ENCODE peak calls at places on chromosomes 13 and 19, in seven cellular contexts. One of them, this sample, is unnamed.

GRCh38 chr19:1469936-1470863 is 8.8 kb downstream of the C19orf25 start:
- DNase-seq in upper lobe of left lung: no peak
- DNase-seq in SK-N-SH: no peak
- DNase-seq in suprapubic skin: no peak
- DNase-seq in H1: no peak
- DNase-seq in transverse colon: peak; percentile 67
- DNase-seq in stomach: peak; percentile 57
- DNase-seq in this sample: no peak

GRCh38 chr13:40102854-40103253 is 447.4 kb downstream of the COG6 start:
- DNase-seq in stomach: peak; percentile 52
- DNase-seq in SK-N-SH: no peak
- DNase-seq in transverse colon: no peak
- DNase-seq in suprapubic skin: no peak
- DNase-seq in upper lobe of left lung: no peak
- DNase-seq in H1: no peak
- DNase-seq in this sample: no peak

GRCh38 chr13:47289578-47289977 is 392.7 kb upstream of the HTR2A start:
- DNase-seq in transverse colon: no peak
- DNase-seq in stomach: no peak
- DNase-seq in suprapubic skin: no peak
- DNase-seq in H1: no peak
- DNase-seq in upper lobe of left lung: no peak
- DNase-seq in SK-N-SH: no peak
- DNase-seq in this sample: no peak

GRCh38 chr13:114311387-114311786 is 2.9 kb upstream of the CHAMP1 start:
- DNase-seq in stomach: no peak
- DNase-seq in upper lobe of left lung: no peak
- DNase-seq in suprapubic skin: no peak
- DNase-seq in H1: no peak
- DNase-seq in SK-N-SH: no peak
- DNase-seq in transverse colon: no peak
- DNase-seq in this sample: no peak

GRCh38 chr13:89856512-89856911 is 1491.0 kb upstream of the MIR17HG start:
- DNase-seq in suprapubic skin: no peak
- DNase-seq in stomach: no peak
- DNase-seq in upper lobe of left lung: no peak
- DNase-seq in H1: no peak
- DNase-seq in SK-N-SH: no peak
- DNase-seq in transverse colon: no peak
- DNase-seq in this sample: no peak

GRCh38 chr19:18157465-18158063 is 4.6 kb downstream of the PIK3R2 start:
- DNase-seq in suprapubic skin: no peak
- DNase-seq in H1: no peak
- DNase-seq in stomach: no peak
- DNase-seq in transverse colon: no peak
- DNase-seq in upper lobe of left lung: no peak
- DNase-seq in SK-N-SH: peak; percentile 87
- DNase-seq in this sample: no peak

GRCh38 chr19:11375143-11375948 is 880 bp downstream of the SWSAP1 start:
- DNase-seq in transverse colon: peak; percentile 74
- DNase-seq in upper lobe of left lung: peak; percentile 83
- DNase-seq in stomach: peak; percentile 59
- DNase-seq in SK-N-SH: peak; percentile 60
- DNase-seq in suprapubic skin: no peak
- DNase-seq in H1: no peak
- DNase-seq in this sample: peak; percentile 84

GRCh38 chr13:91544723-91545122 is 146.3 kb downstream of the GPC5 start:
- DNase-seq in stomach: no peak
- DNase-seq in transverse colon: no peak
- DNase-seq in SK-N-SH: no peak
- DNase-seq in suprapubic skin: no peak
- DNase-seq in upper lobe of left lung: no peak
- DNase-seq in H1: peak; percentile 1
- DNase-seq in this sample: no peak

GRCh38 chr13:33125821-33126570 is 109.8 kb downstream of the KL start:
- DNase-seq in SK-N-SH: no peak
- DNase-seq in transverse colon: no peak
- DNase-seq in upper lobe of left lung: peak; percentile 49
- DNase-seq in stomach: no peak
- DNase-seq in H1: peak; percentile 51
- DNase-seq in suprapubic skin: peak; percentile 82
- DNase-seq in this sample: peak; percentile 89

GRCh38 chr13:97266328-97266727 is 44.2 kb downstream of the MBNL2 start:
- DNase-seq in stomach: no peak
- DNase-seq in upper lobe of left lung: peak; percentile 84
- DNase-seq in suprapubic skin: no peak
- DNase-seq in SK-N-SH: no peak
- DNase-seq in H1: no peak
- DNase-seq in transverse colon: no peak
- DNase-seq in this sample: no peak

GRCh38 chr19:3783660-3784584 is 2.3 kb downstream of the MATK start:
- DNase-seq in suprapubic skin: no peak
- DNase-seq in H1: no peak
- DNase-seq in stomach: no peak
- DNase-seq in transverse colon: no peak
- DNase-seq in upper lobe of left lung: no peak
- DNase-seq in SK-N-SH: peak; percentile 88
- DNase-seq in this sample: no peak

GRCh38 chr19:36041831-36042230 is 9.2 kb upstream of the CLIP3 start:
- DNase-seq in upper lobe of left lung: no peak
- DNase-seq in transverse colon: no peak
- DNase-seq in suprapubic skin: no peak
- DNase-seq in H1: no peak
- DNase-seq in stomach: no peak
- DNase-seq in SK-N-SH: no peak
- DNase-seq in this sample: no peak
- TF ChIP-seq EP300 in upper lobe of left lung: no peak
- TF ChIP-seq EP300 in transverse colon: no peak
- TF ChIP-seq EP300 in suprapubic skin: no peak
- TF ChIP-seq EP300 in H1: no peak
- TF ChIP-seq EP300 in stomach: no peak
- TF ChIP-seq EP300 in SK-N-SH: no peak
- TF ChIP-seq EP300 in this sample: no peak

GRCh38 chr13:85798999-85799646 is at the start of gene SLITRK6:
- DNase-seq in upper lobe of left lung: no peak
- DNase-seq in transverse colon: no peak
- DNase-seq in suprapubic skin: no peak
- DNase-seq in stomach: no peak
- DNase-seq in SK-N-SH: peak; percentile 9
- DNase-seq in H1: peak; percentile 17
- DNase-seq in this sample: no peak
- TF ChIP-seq POLR2AphosphoS5 in upper lobe of left lung: no peak
- TF ChIP-seq POLR2AphosphoS5 in transverse colon: no peak
- TF ChIP-seq POLR2AphosphoS5 in suprapubic skin: no peak
- TF ChIP-seq POLR2AphosphoS5 in stomach: no peak
- TF ChIP-seq POLR2AphosphoS5 in SK-N-SH: peak; percentile 70
- TF ChIP-seq POLR2AphosphoS5 in H1: no peak
- TF ChIP-seq POLR2AphosphoS5 in this sample: no peak

GRCh38 chr19:48873476-48874308 is 1.5 kb downstream of the PPP1R15A start:
- DNase-seq in SK-N-SH: no peak
- DNase-seq in H1: no peak
- DNase-seq in upper lobe of left lung: no peak
- DNase-seq in stomach: no peak
- DNase-seq in suprapubic skin: no peak
- DNase-seq in transverse colon: no peak
- DNase-seq in this sample: peak; percentile 70
- TF ChIP-seq CTCF in SK-N-SH: no peak
- TF ChIP-seq CTCF in H1: no peak
- TF ChIP-seq CTCF in upper lobe of left lung: no peak
- TF ChIP-seq CTCF in stomach: no peak
- TF ChIP-seq CTCF in suprapubic skin: no peak
- TF ChIP-seq CTCF in transverse colon: no peak
- TF ChIP-seq CTCF in this sample: no peak

GRCh38 chr13:98466634-98467236 is 110.2 kb downstream of the STK24 start:
- DNase-seq in stomach: no peak
- DNase-seq in upper lobe of left lung: no peak
- DNase-seq in suprapubic skin: no peak
- DNase-seq in SK-N-SH: peak; percentile 68
- DNase-seq in H1: no peak
- DNase-seq in transverse colon: peak; percentile 59
- DNase-seq in this sample: peak; percentile 78

GRCh38 chr13:98468929-98469328 is 108.0 kb downstream of the STK24 start:
- DNase-seq in transverse colon: no peak
- DNase-seq in stomach: no peak
- DNase-seq in H1: no peak
- DNase-seq in suprapubic skin: no peak
- DNase-seq in upper lobe of left lung: no peak
- DNase-seq in SK-N-SH: no peak
- DNase-seq in this sample: peak; percentile 61

GRCh38 chr13:98467263-98467985 is 109.5 kb downstream of the STK24 start:
- DNase-seq in SK-N-SH: no peak
- DNase-seq in transverse colon: no peak
- DNase-seq in upper lobe of left lung: no peak
- DNase-seq in stomach: no peak
- DNase-seq in suprapubic skin: no peak
- DNase-seq in H1: no peak
- DNase-seq in this sample: peak; percentile 58

GRCh38 chr13:98470920-98471319 is 106.0 kb downstream of the STK24 start:
- DNase-seq in SK-N-SH: no peak
- DNase-seq in transverse colon: no peak
- DNase-seq in upper lobe of left lung: no peak
- DNase-seq in H1: no peak
- DNase-seq in suprapubic skin: no peak
- DNase-seq in stomach: no peak
- DNase-seq in this sample: no peak

DNA sequence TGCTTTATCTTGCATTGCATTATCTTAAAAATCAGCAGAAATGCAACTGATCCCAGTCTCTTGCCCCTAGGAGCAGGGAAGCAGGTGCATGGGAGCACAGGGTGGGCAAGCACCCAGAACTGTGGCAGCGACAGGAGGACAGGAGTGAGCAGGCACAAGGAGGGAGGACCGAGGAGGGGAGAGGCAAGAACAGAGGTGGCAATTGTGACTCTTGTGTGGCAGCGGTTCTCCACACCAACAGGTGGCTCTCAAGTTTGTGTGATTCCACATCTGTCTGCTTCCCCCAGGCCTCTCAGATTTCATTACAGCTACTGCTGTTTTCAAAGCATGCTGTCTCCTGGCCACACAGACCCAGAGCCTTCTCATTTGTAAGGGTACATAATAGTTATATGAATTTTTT is 108.6 kb downstream of the STK24 start:
- DNase-seq in upper lobe of left lung: no peak
- DNase-seq in suprapubic skin: no peak
- DNase-seq in H1: no peak
- DNase-seq in SK-N-SH: no peak
- DNase-seq in stomach: no peak
- DNase-seq in transverse colon: no peak
- DNase-seq in this sample: no peak
- TF ChIP-seq EP300 in upper lobe of left lung: no peak
- TF ChIP-seq EP300 in suprapubic skin: no peak
- TF ChIP-seq EP300 in H1: no peak
- TF ChIP-seq EP300 in SK-N-SH: no peak
- TF ChIP-seq EP300 in stomach: no peak
- TF ChIP-seq EP300 in transverse colon: no peak
- TF ChIP-seq EP300 in this sample: no peak

GRCh38 chr13:20503088-20504083 is 22.3 kb downstream of the CRYL1 start:
- DNase-seq in stomach: no peak
- DNase-seq in transverse colon: no peak
- DNase-seq in upper lobe of left lung: no peak
- DNase-seq in H1: no peak
- DNase-seq in suprapubic skin: no peak
- DNase-seq in SK-N-SH: no peak
- DNase-seq in this sample: no peak
- TF ChIP-seq POLR2AphosphoS5 in stomach: no peak
- TF ChIP-seq POLR2AphosphoS5 in transverse colon: no peak
- TF ChIP-seq POLR2AphosphoS5 in upper lobe of left lung: no peak
- TF ChIP-seq POLR2AphosphoS5 in H1: no peak
- TF ChIP-seq POLR2AphosphoS5 in suprapubic skin: no peak
- TF ChIP-seq POLR2AphosphoS5 in SK-N-SH: no peak
- TF ChIP-seq POLR2AphosphoS5 in this sample: no peak

GRCh38 chr13:110417537-110417908 is 110.4 kb downstream of the COL4A2 start:
- DNase-seq in stomach: no peak
- DNase-seq in suprapubic skin: no peak
- DNase-seq in upper lobe of left lung: no peak
- DNase-seq in SK-N-SH: no peak
- DNase-seq in H1: no peak
- DNase-seq in transverse colon: no peak
- DNase-seq in this sample: no peak

GRCh38 chr13:110414283-110414682 is 107.2 kb downstream of the COL4A2 start:
- DNase-seq in upper lobe of left lung: no peak
- DNase-seq in suprapubic skin: no peak
- DNase-seq in transverse colon: no peak
- DNase-seq in SK-N-SH: no peak
- DNase-seq in H1: no peak
- DNase-seq in stomach: no peak
- DNase-seq in this sample: no peak

GRCh38 chr13:110413311-110414040 is 106.4 kb downstream of the COL4A2 start:
- DNase-seq in transverse colon: no peak
- DNase-seq in suprapubic skin: no peak
- DNase-seq in upper lobe of left lung: no peak
- DNase-seq in SK-N-SH: no peak
- DNase-seq in stomach: no peak
- DNase-seq in H1: no peak
- DNase-seq in this sample: no peak

GRCh38 chr13:110416131-110416584 is 109.1 kb downstream of the COL4A2 start:
- DNase-seq in suprapubic skin: no peak
- DNase-seq in SK-N-SH: no peak
- DNase-seq in transverse colon: no peak
- DNase-seq in H1: no peak
- DNase-seq in upper lobe of left lung: no peak
- DNase-seq in stomach: no peak
- DNase-seq in this sample: no peak

GRCh38 chr13:110415669-110416068 is 108.6 kb downstream of the COL4A2 start:
- DNase-seq in stomach: no peak
- DNase-seq in SK-N-SH: no peak
- DNase-seq in suprapubic skin: no peak
- DNase-seq in transverse colon: no peak
- DNase-seq in upper lobe of left lung: no peak
- DNase-seq in H1: peak; percentile 15
- DNase-seq in this sample: no peak
- TF ChIP-seq CTCF in stomach: no peak
- TF ChIP-seq CTCF in SK-N-SH: no peak
- TF ChIP-seq CTCF in suprapubic skin: no peak
- TF ChIP-seq CTCF in transverse colon: no peak
- TF ChIP-seq CTCF in upper lobe of left lung: no peak
- TF ChIP-seq CTCF in H1: peak; percentile 12
- TF ChIP-seq CTCF in this sample: no peak

DNA sequence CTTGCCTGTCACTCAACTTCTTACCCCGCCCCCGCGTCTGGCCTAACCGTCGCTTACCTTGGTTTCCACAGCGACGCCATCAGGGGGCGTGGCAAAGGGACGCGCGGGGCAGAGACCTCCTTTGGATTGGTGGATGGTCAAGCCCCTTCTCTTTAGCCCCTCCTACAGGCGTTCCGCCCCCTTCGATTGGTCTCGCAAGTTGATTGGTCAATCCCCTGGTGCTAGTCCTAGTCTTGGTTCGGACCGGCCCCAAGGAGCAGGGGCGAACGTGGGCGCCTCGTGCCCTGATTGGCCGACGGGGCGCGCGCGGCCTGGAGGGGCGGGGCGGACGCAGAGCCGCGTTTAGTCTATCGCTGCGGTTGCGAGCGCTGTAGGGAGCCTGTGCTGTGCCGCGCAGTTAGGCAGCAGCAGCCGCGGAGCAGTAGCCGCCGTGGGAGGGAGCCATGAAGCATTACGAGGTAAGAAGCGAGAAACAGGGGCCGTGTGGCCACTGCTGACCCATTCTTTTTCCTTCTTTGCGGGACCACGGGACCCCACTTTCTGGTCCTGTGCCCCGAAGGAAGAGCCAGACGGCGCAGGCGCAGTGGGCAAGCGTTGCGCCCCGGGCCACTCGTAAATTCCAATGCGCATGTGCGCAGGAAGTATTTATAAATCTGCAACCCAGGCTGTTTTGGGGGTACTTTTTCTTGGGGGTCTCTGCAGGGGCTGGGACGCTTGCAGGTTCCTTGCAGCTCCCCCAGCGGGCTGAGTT is at the start of gene TECR:
- DNase-seq in suprapubic skin: peak; percentile 100
- DNase-seq in upper lobe of left lung: peak; percentile 100
- DNase-seq in transverse colon: peak; percentile 100
- DNase-seq in H1: peak; percentile 100
- DNase-seq in SK-N-SH: peak; percentile 96
- DNase-seq in stomach: peak; percentile 100
- DNase-seq in this sample: peak; percentile 100
- TF ChIP-seq EP300 in suprapubic skin: no peak
- TF ChIP-seq EP300 in upper lobe of left lung: peak; percentile 42
- TF ChIP-seq EP300 in transverse colon: no peak
- TF ChIP-seq EP300 in H1: no peak
- TF ChIP-seq EP300 in SK-N-SH: no peak
- TF ChIP-seq EP300 in stomach: no peak
- TF ChIP-seq EP300 in this sample: no peak

This sample was measured in sigmoid colon.